ENCODE peak calls at places on chromosome 12, in five cellular contexts. S is left cardiac atrium, G is T-helper 17 cell, Y is heart right ventricle, Q is iPS-NIHi11. B is an unnamed sample.

GRCh38 chr12:121581681-121582439 is 1.0 kb upstream of the KDM2B start:
- DNase-seq in S (no peak), G (no peak), Y (no peak), Q (no peak), B (no peak)

GRCh38 chr12:103028881-103029280 is 71.4 kb downstream of the ASCL1 start:
- DNase-seq in S (no peak), G (no peak), Y (no peak), Q (no peak), B (no peak)

GRCh38 chr12:108666326-108666995 is 32.8 kb upstream of the SELPLG start:
- DNase-seq in S (peak), G (no peak), Y (peak), Q (no peak), B (no peak)

GRCh38 chr12:132840536-132840935 is 11.9 kb upstream of the GOLGA3 start:
- DNase-seq in S (no peak), G (no peak), Y (no peak), Q (no peak), B (no peak)

GRCh38 chr12:14390885-14391530 is 25.5 kb downstream of the ATF7IP start:
- DNase-seq in S (no peak), G (no peak), Y (no peak), Q (no peak), B (no peak)

GRCh38 chr12:32305163-32305562 is 94.2 kb upstream of the FGD4 start:
- DNase-seq in S (no peak), G (no peak), Y (no peak), Q (no peak), B (no peak)

GRCh38 chr12:65925626-65926025 is 101.3 kb downstream of the HMGA2 start:
- DNase-seq in S (no peak), G (no peak), Y (no peak), Q (no peak), B (no peak)

GRCh38 chr12:28759334-28759733 is 389.7 kb upstream of the FAR2 start:
- DNase-seq in S (no peak), G (no peak), Y (no peak), Q (peak), B (no peak)

GRCh38 chr12:9668141-9669018 is 1.1 kb upstream of the CLEC2D start:
- DNase-seq in S (no peak), G (no peak), Y (no peak), Q (no peak), B (no peak)

GRCh38 chr12:38744056-38744455 is 161.3 kb downstream of the CPNE8 start:
- DNase-seq in S (no peak), G (no peak), Y (no peak), Q (no peak), B (no peak)

GRCh38 chr12:107361970-107362369 is 268.6 kb upstream of the CRY1 start:
- DNase-seq in S (no peak), G (no peak), Y (no peak), Q (no peak), B (no peak)

GRCh38 chr12:97642906-97643305 is 180.3 kb downstream of the RMST start:
- DNase-seq in S (no peak), G (no peak), Y (no peak), Q (no peak), B (no peak)

GRCh38 chr12:3684449-3685051 is 68.4 kb downstream of the CRACR2A start:
- DNase-seq in S (peak), G (no peak), Y (peak), Q (no peak), B (no peak)

GRCh38 chr12:51953011-51953568 is 1.6 kb downstream of the ACVR1B start:
- DNase-seq in S (no peak), G (no peak), Y (no peak), Q (no peak), B (no peak)

GRCh38 chr12:57534991-57535543 is 11.9 kb downstream of the DCTN2 start:
- DNase-seq in S (no peak), G (no peak), Y (no peak), Q (no peak), B (no peak)

GRCh38 chr12:41466762-41467270 is 278.7 kb downstream of the PDZRN4 start:
- DNase-seq in S (no peak), G (no peak), Y (no peak), Q (peak), B (no peak)

GRCh38 chr12:86634706-86635410 is 378.7 kb upstream of the MGAT4C start:
- DNase-seq in S (no peak), G (no peak), Y (no peak), Q (no peak), B (no peak)

GRCh38 chr12:93886533-93887511 is 209.6 kb downstream of the CRADD start:
- DNase-seq in S (no peak), G (no peak), Y (no peak), Q (no peak), B (no peak)

GRCh38 chr12:26128180-26128579 is 3.3 kb upstream of the BHLHE41 start:
- DNase-seq in S (no peak), G (no peak), Y (no peak), Q (no peak), B (no peak)

GRCh38 chr12:51904951-51905471 is 2.3 kb upstream of the ACVRL1 start:
- DNase-seq in S (peak), G (no peak), Y (no peak), Q (no peak), B (no peak)

GRCh38 chr12:47949441-47950341 is 13.7 kb upstream of the TMEM106C start:
- DNase-seq in S (peak), G (peak), Y (peak), Q (peak), B (peak)

GRCh38 chr12:52517005-52517835 is 3.0 kb downstream of the KRT5 start:
- DNase-seq in S (no peak), G (no peak), Y (no peak), Q (no peak), B (peak)

GRCh38 chr12:56104815-56105476 is 587 bp downstream of the PA2G4 start:
- DNase-seq in S (no peak), G (peak), Y (no peak), Q (peak), B (no peak)

GRCh38 chr12:45213107-45213506 is 2.8 kb upstream of the ANO6 start:
- DNase-seq in S (no peak), G (no peak), Y (no peak), Q (no peak), B (no peak)

GRCh38 chr12:130686511-130686981 is 29.6 kb downstream of the RIMBP2 start:
- DNase-seq in S (no peak), G (no peak), Y (no peak), Q (no peak), B (no peak)

GRCh38 chr12:53991077-53991460 is 6.1 kb downstream of the HOXC10 start:
- DNase-seq in S (no peak), G (no peak), Y (no peak), Q (no peak), B (no peak)

GRCh38 chr12:121085113-121085841 is 46.2 kb upstream of the OASL start:
- DNase-seq in S (no peak), G (no peak), Y (no peak), Q (no peak), B (no peak)

GRCh38 chr12:84069079-84069661 is 843.4 kb downstream of the SLC6A15 start:
- DNase-seq in S (no peak), G (no peak), Y (no peak), Q (no peak), B (no peak)

GRCh38 chr12:75751769-75752471 is 240.5 kb upstream of the KRR1 start:
- DNase-seq in S (no peak), G (no peak), Y (no peak), Q (no peak), B (no peak)

GRCh38 chr12:27693403-27693802 is 2.8 kb upstream of the REP15 start:
- DNase-seq in S (no peak), G (no peak), Y (no peak), Q (no peak), B (no peak)

GRCh38 chr12:49863946-49864816 is 21.3 kb upstream of the BCDIN3D start:
- DNase-seq in S (no peak), G (no peak), Y (no peak), Q (no peak), B (no peak)

GRCh38 chr12:49868952-49869815 is 26.3 kb upstream of the BCDIN3D start:
- DNase-seq in S (peak), G (no peak), Y (peak), Q (no peak), B (peak)

GRCh38 chr12:4145990-4146859 is 127.3 kb upstream of the CCND2 start:
- DNase-seq in S (no peak), G (no peak), Y (no peak), Q (no peak), B (no peak)

GRCh38 chr12:64025174-64025958 is 180.9 kb downstream of the SRGAP1 start:
- DNase-seq in S (no peak), G (no peak), Y (no peak), Q (no peak), B (no peak)

GRCh38 chr12:119156401-119156800 is 22.3 kb upstream of the HSPB8 start:
- DNase-seq in S (no peak), G (no peak), Y (peak), Q (peak), B (no peak)

GRCh38 chr12:109358154-109358869 is 10.6 kb downstream of the MYO1H start:
- DNase-seq in S (no peak), G (no peak), Y (no peak), Q (no peak), B (no peak)